ENCODE peak calls at places on chromosomes 4 and X, in five cellular contexts. S is tibial nerve, N is SK-N-SH, T is upper lobe of left lung, Q is transverse colon. C is an unnamed sample.

GRCh38 chrX:21963736-21964135 is 23.2 kb downstream of the SMS start:
- DNase-seq in Q (no peak), T (no peak), N (no peak), S (no peak), C (no peak)

GRCh38 chr4:99617374-99617773 is 40.3 kb downstream of the C4orf54 start:
- DNase-seq in S (no peak), Q (no peak), T (no peak), N (no peak), C (no peak)

GRCh38 chr4:36348403-36348938 is 67.1 kb downstream of the DTHD1 start:
- DNase-seq in T (no peak), Q (no peak), S (no peak), N (no peak), C (no peak)

GRCh38 chrX:74023203-74023602 is 280.8 kb upstream of the ZCCHC13 start:
- DNase-seq in N (no peak), T (no peak), Q (no peak), S (no peak), C (no peak)

GRCh38 chr4:171203425-171203824 is 609.8 kb upstream of the GALNTL6 start:
- DNase-seq in N (no peak), Q (no peak), T (no peak), S (no peak), C (no peak)

GRCh38 chr4:170884965-170885583 is 795.3 kb upstream of the AADAT start:
- DNase-seq in N (no peak), Q (no peak), S (no peak), T (no peak), C (no peak)

GRCh38 chr4:159018062-159018629 is 84.7 kb upstream of the RAPGEF2 start:
- DNase-seq in Q (no peak), S (no peak), T (no peak), N (no peak), C (no peak)

GRCh38 chr4:99863804-99864203 is 30.4 kb downstream of the LAMTOR3 start:
- DNase-seq in N (no peak), Q (no peak), T (no peak), S (no peak), C (no peak)

GRCh38 chr4:2721586-2721985 is 34.5 kb downstream of the TNIP2 start:
- DNase-seq in Q (no peak), S (no peak), T (no peak), N (no peak), C (no peak)

GRCh38 chrX:85630901-85631300 is 251.4 kb upstream of the POF1B start:
- DNase-seq in T (no peak), Q (no peak), S (no peak), N (no peak), C (no peak)

GRCh38 chrX:1442016-1442665 is 10.6 kb downstream of the ASMTL start:
- DNase-seq in N (no peak), S (no peak), Q (no peak), T (no peak), C (no peak)

GRCh38 chrX:101220881-101221280 is 1.3 kb downstream of the DRP2 start:
- DNase-seq in T (no peak), N (no peak), S (no peak), Q (peak; percentile 30), C (no peak)

GRCh38 chr4:128450326-128451120 is 162.9 kb upstream of the PGRMC2 start:
- DNase-seq in T (no peak), Q (no peak), N (no peak), S (no peak), C (no peak)

GRCh38 chrX:132001127-132001526 is 22.0 kb upstream of the STK26 start:
- DNase-seq in Q (no peak), N (no peak), T (no peak), S (no peak), C (no peak)

GRCh38 chr4:174423257-174423944 is 98.9 kb downstream of the HPGD start:
- DNase-seq in N (no peak), T (no peak), S (peak; percentile 61), Q (no peak), C (peak; percentile 54)

GRCh38 chr4:174928174-174928573 is 10.0 kb downstream of the ADAM29 start:
- DNase-seq in N (no peak), T (no peak), Q (peak; percentile 13), S (no peak), C (no peak)

GRCh38 chr4:2757426-2757825 is 1.3 kb upstream of the TNIP2 start:
- DNase-seq in T (no peak), S (no peak), Q (no peak), N (peak; percentile 25), C (no peak)

GRCh38 chrX:113929004-113929403 is 654.9 kb upstream of the HTR2C start:
- DNase-seq in N (peak; percentile 52), S (no peak), T (no peak), Q (peak; percentile 17), C (peak; percentile 35)

GRCh38 chrX:8323356-8323755 is 141.3 kb upstream of the VCX3B start:
- DNase-seq in Q (no peak), T (no peak), N (no peak), S (no peak), C (no peak)

GRCh38 chr4:108081251-108081650 is 87.5 kb downstream of the LEF1 start:
- DNase-seq in T (peak; percentile 68), N (no peak), S (no peak), Q (no peak), C (no peak)

GRCh38 chrX:131675596-131676194 is 131.8 kb downstream of the OR13H1 start:
- DNase-seq in S (no peak), N (peak; percentile 35), T (no peak), Q (no peak), C (no peak)

GRCh38 chr4:169014581-169014980 is 4.5 kb upstream of the CBR4 start:
- DNase-seq in N (no peak), Q (no peak), T (no peak), S (no peak), C (no peak)

GRCh38 chr4:163590103-163590502 is 95.6 kb downstream of the TMA16 start:
- DNase-seq in T (no peak), S (no peak), N (no peak), Q (no peak), C (no peak)

GRCh38 chr4:143559757-143560147 is 46.2 kb downstream of the SMARCA5 start:
- DNase-seq in T (no peak), Q (no peak), S (no peak), N (peak; percentile 53), C (no peak)

GRCh38 chr4:158670975-158671664 is 567 bp downstream of the C4orf46 start:
- DNase-seq in T (peak; percentile 91), S (peak; percentile 47), N (peak; percentile 77), Q (peak; percentile 68), C (peak; percentile 76)

GRCh38 chrX:104913348-104913747 is 307.1 kb downstream of the TEX13A start:
- DNase-seq in Q (no peak), T (no peak), S (no peak), N (peak; percentile 8), C (no peak)

GRCh38 chrX:108439961-108440696 is 491 bp downstream of the COL4A5 start:
- DNase-seq in N (no peak), S (no peak), T (no peak), Q (no peak), C (no peak)

GRCh38 chr4:83124079-83124780 is 9.7 kb upstream of the PLAC8 start:
- DNase-seq in T (no peak), N (no peak), S (no peak), Q (peak; percentile 32), C (no peak)

GRCh38 chr4:99800332-99801004 is 16.2 kb upstream of the DAPP1 start:
- DNase-seq in T (no peak), S (no peak), Q (no peak), N (no peak), C (no peak)

GRCh38 chr4:103099691-103100392 is at the start of gene BDH2:
- DNase-seq in Q (peak; percentile 48), N (peak; percentile 64), T (no peak), S (peak; percentile 66), C (peak; percentile 39)

GRCh38 chr4:101393256-101393655 is 45.9 kb upstream of the PPP3CA start:
- DNase-seq in T (no peak), S (no peak), Q (no peak), N (no peak), C (no peak)

DNA sequence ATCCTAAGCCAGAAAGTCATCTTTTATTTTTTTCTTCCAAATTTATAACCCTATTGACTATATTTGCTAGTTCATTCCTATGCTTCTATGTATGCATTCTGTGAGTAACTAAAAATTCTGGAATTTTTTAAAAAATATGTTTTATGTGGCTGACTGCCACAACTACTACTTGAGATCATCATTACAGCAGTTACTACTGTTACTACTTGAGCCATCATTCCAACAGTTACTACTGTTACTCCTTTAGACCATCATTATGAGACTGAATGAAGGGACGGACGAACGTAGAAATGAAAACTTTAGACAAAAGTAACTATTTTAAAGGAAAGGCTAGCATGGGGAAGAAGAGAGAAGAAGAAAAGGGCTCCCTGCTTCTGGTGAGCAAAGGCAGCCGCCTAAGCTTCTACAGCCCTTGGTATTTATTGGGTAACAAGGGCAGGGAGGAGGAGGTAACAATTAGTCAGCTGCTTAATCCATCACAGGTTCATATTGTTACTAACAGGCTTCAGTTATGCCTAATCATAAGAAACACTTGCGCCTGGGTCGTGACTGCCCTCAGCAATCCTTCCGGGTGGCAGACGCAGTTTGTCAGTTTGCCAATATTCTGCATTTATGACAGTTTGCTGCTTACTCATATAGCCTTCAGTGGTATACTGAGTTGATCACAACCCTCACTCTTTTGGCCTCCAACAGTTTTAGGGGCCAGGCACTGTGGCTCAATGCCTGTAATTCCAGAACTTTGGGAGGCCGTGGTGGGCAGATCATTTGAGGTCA is 80.5 kb downstream of the PDLIM5 start:
- DNase-seq in Q (peak; percentile 20), N (no peak), S (no peak), T (no peak), C (no peak)
- H3K4me1 ChIP-seq in Q (peaks cover 23% of the 10 kb centered on the region), N (no peaks in the 10 kb centered on the region), S (peaks cover 29% of the 10 kb centered on the region), T (peaks cover 34% of the 10 kb centered on the region), C (peaks cover 77% of the 10 kb centered on the region)

GRCh38 chrX:41045960-41046567 is 39.2 kb upstream of the USP9X start:
- DNase-seq in T (no peak), Q (peak; percentile 13), N (no peak), S (peak; percentile 53), C (no peak)

GRCh38 chrX:41047878-41048534 is 37.2 kb upstream of the USP9X start:
- DNase-seq in T (no peak), Q (peak; percentile 62), S (no peak), N (no peak), C (no peak)

GRCh38 chrX:41043950-41044349 is 41.3 kb upstream of the USP9X start:
- DNase-seq in N (no peak), T (no peak), Q (no peak), S (no peak), C (no peak)
- H3K4me3 ChIP-seq in N (no peak overlapping the region), T (no peak overlapping the region), Q (no peak overlapping the region), S (no peak overlapping the region), C (no peak overlapping the region)

GRCh38 chr4:86096373-86096772 is 263.5 kb downstream of the MAPK10 start:
- DNase-seq in N (no peak), S (no peak), T (no peak), Q (no peak), C (no peak)
- TF ChIP-seq EP300 in N (no peak), S (no peak), T (no peak), Q (no peak), C (no peak)

GRCh38 chr4:24568425-24568824 is 15.9 kb downstream of the DHX15 start:
- DNase-seq in S (no peak), T (no peak), N (no peak), Q (no peak), C (no peak)

GRCh38 chr4:24573582-24573981 is 10.8 kb downstream of the DHX15 start:
- DNase-seq in S (no peak), Q (no peak), T (no peak), N (no peak), C (no peak)

GRCh38 chr4:24569662-24570061 is 14.7 kb downstream of the DHX15 start:
- DNase-seq in T (no peak), N (no peak), S (no peak), Q (no peak), C (no peak)

GRCh38 chr4:24570574-24571236 is 13.6 kb downstream of the DHX15 start:
- DNase-seq in S (no peak), T (no peak), N (no peak), Q (no peak), C (no peak)

GRCh38 chr4:24570172-24570571 is 14.2 kb downstream of the DHX15 start:
- DNase-seq in S (no peak), T (no peak), N (no peak), Q (no peak), C (no peak)
- H3K4me1 ChIP-seq in S (peaks cover 8% of the 10 kb centered on the region), T (peaks cover 46% of the 10 kb centered on the region), N (peaks cover 2% of the 10 kb centered on the region), Q (no peaks in the 10 kb centered on the region), C (peaks cover 68% of the 10 kb centered on the region)